ENCODE peak calls at places on chromosome 22, in four cellular contexts. L is caudate nucleus; Z is stimulated activated CD4-positive, alpha-beta T cell treated with anti-CD3 and anti-CD28 coated beads, TNF-alpha, amount 100 ng/mL, for 1 hour; H is BJ. P is an unnamed sample.
A peak's percentile ranks its signal among the peaks of the same experiment; 100 is the strongest.

GRCh38 chr22:20158366-20159036 is 7.6 kb upstream of the CCDC188 start:
- DNase-seq in L (no peak), Z (no peak), H (no peak), P (no peak)

GRCh38 chr22:49327411-49327810 is 500.3 kb downstream of the BRD1 start:
- DNase-seq in L (no peak), Z (no peak), H (no peak), P (no peak)

GRCh38 chr22:21942407-21942895 is 10.2 kb downstream of the PPM1F start:
- DNase-seq in L (no peak), Z (no peak), H (peak; percentile 64), P (no peak)

GRCh38 chr22:42313204-42313603 is 42.8 kb upstream of the TCF20 start:
- DNase-seq in L (no peak), Z (no peak), H (no peak), P (no peak)

GRCh38 chr22:19779011-19779421 is 18.4 kb downstream of the TBX1 start:
- DNase-seq in L (no peak), Z (no peak), H (no peak), P (no peak)

GRCh38 chr22:50186181-50186731 is 543 bp downstream of the TRABD start:
- DNase-seq in L (no peak), Z (no peak), H (no peak), P (no peak)

GRCh38 chr22:46323126-46323525 is 12.4 kb upstream of the TRMU start:
- DNase-seq in L (no peak), Z (no peak), H (no peak), P (no peak)

GRCh38 chr22:43474161-43475101 is 62.6 kb downstream of the MPPED1 start:
- DNase-seq in L (no peak), Z (no peak), H (no peak), P (no peak)

GRCh38 chr22:36369004-36369921 is 18.5 kb downstream of the MYH9 start:
- DNase-seq in L (no peak), Z (no peak), H (no peak), P (no peak)

GRCh38 chr22:49999063-49999900 is 13.3 kb downstream of the IL17REL start:
- DNase-seq in L (no peak), Z (no peak), H (no peak), P (peak; percentile 1)

GRCh38 chr22:47369020-47369419 is 606.6 kb downstream of the TBC1D22A start:
- DNase-seq in L (no peak), Z (no peak), H (no peak), P (no peak)

GRCh38 chr22:29396126-29396525 is 7.8 kb upstream of the AP1B1 start:
- DNase-seq in L (no peak), Z (no peak), H (no peak), P (no peak)

GRCh38 chr22:40991298-40991697 is 40.1 kb downstream of the RBX1 start:
- DNase-seq in L (no peak), Z (no peak), H (no peak), P (no peak)

GRCh38 chr22:46052331-46052771 is 75.4 kb upstream of the WNT7B start:
- DNase-seq in L (no peak), Z (no peak), H (no peak), P (no peak)

P was measured in thoracic aorta.